ENCODE peak calls at places on chromosome 14, in eight cellular contexts. A is stimulated activated CD8-positive, alpha-beta memory T cell treated with anti-CD3 and anti-CD28 coated beads, Interleukin-15, amount 100 ng/mL, for 24 hours; I is ELF-1; X is right cardiac atrium; L is NCI-H226; Y is testis; E is neural crest cell; B is activated CD8-positive, alpha-beta memory T cell treated with anti-CD3 and anti-CD28 coated beads for 4 hours. O is an unnamed sample.

GRCh38 chr14:64899958-64900357 is 14.3 kb upstream of the CHURC1 start:
- DNase-seq in L (peak; percentile 91), X (no peak), B (no peak), A (no peak), I (no peak), E (no peak), Y (no peak), O (no peak)

GRCh38 chr14:23513005-23513412 is 38.6 kb downstream of the ZFHX2 start:
- DNase-seq in I (no peak), L (no peak), A (no peak), E (no peak), Y (no peak), X (no peak), B (no peak), O (no peak)

GRCh38 chr14:95211721-95212504 is 54.6 kb upstream of the DICER1 start:
- DNase-seq in X (no peak), I (no peak), Y (no peak), E (no peak), A (no peak), L (no peak), B (no peak), O (no peak)

GRCh38 chr14:61034416-61035100 is 53.5 kb downstream of the SLC38A6 start:
- DNase-seq in I (no peak), L (no peak), X (no peak), B (no peak), A (no peak), E (no peak), Y (no peak), O (peak; percentile 60)

GRCh38 chr14:33014710-33015109 is 76.0 kb downstream of the NPAS3 start:
- DNase-seq in Y (no peak), I (no peak), B (no peak), L (no peak), A (no peak), E (no peak), X (no peak), O (no peak)

GRCh38 chr14:101506921-101507300 is 54.4 kb upstream of the DIO3 start:
- DNase-seq in B (no peak), A (no peak), E (no peak), L (no peak), X (no peak), I (no peak), Y (peak; percentile 34), O (no peak)

GRCh38 chr14:70002589-70003240 is 123.5 kb downstream of the SMOC1 start:
- DNase-seq in A (no peak), B (no peak), E (no peak), Y (no peak), L (no peak), I (no peak), X (no peak), O (no peak)

GRCh38 chr14:20468773-20469241 is 399 bp upstream of the PNP start:
- DNase-seq in L (no peak), I (no peak), X (peak; percentile 35), E (no peak), Y (no peak), A (no peak), B (no peak), O (no peak)

GRCh38 chr14:20631023-20631820 is 10.3 kb downstream of the OR6S1 start:
- DNase-seq in X (peak; percentile 54), B (no peak), E (peak; percentile 62), A (no peak), Y (peak; percentile 55), L (peak; percentile 65), I (peak; percentile 66), O (no peak)

O was measured in AML-193.